ENCODE peak calls at places on chromosome 5, in ten cellular contexts. T, D, Y, E, A, Z, N, S, X and B are unnamed samples.
A peak's percentile ranks its signal among the peaks of the same experiment; 100 is the strongest.

GRCh38 chr5:154631141-154631540 is 124.0 kb upstream of the LARP1 start:
- DNase-seq in T (no peak), D (no peak), Y (no peak), E (no peak), A (no peak), Z (no peak), N (no peak), S (no peak), X (no peak), B (no peak)

GRCh38 chr5:36164461-36164860 is 12.6 kb downstream of the SKP2 start:
- DNase-seq in T (peak; percentile 56), D (no peak), Y (no peak), E (no peak), A (no peak), Z (no peak), N (no peak), S (no peak), X (no peak), B (no peak)

GRCh38 chr5:95668216-95668615 is 14.6 kb downstream of the SPATA9 start:
- DNase-seq in T (no peak), D (no peak), Y (peak; percentile 59), E (no peak), A (no peak), Z (no peak), N (no peak), S (no peak), X (no peak), B (no peak)

GRCh38 chr5:113205323-113205722 is 228.7 kb downstream of the DCP2 start:
- DNase-seq in T (no peak), D (no peak), Y (no peak), E (peak; percentile 50), A (no peak), Z (no peak), N (peak; percentile 63), S (no peak), X (no peak), B (no peak)

GRCh38 chr5:176570044-176570443 is 20.9 kb downstream of the CDHR2 start:
- DNase-seq in T (no peak), D (no peak), Y (no peak), E (no peak), A (no peak), Z (no peak), N (peak; percentile 32), S (no peak), X (no peak), B (no peak)

GRCh38 chr5:133797167-133797566 is 171.3 kb downstream of the C5orf15 start:
- DNase-seq in T (no peak), D (no peak), Y (no peak), E (no peak), A (no peak), Z (no peak), N (no peak), S (no peak), X (no peak), B (no peak)

GRCh38 chr5:665541-665955 is 27.6 kb downstream of the TPPP start:
- DNase-seq in T (no peak), D (no peak), Y (no peak), E (no peak), A (no peak), Z (no peak), N (no peak), S (no peak), X (no peak), B (peak; percentile 96)

GRCh38 chr5:17315710-17316221 is 98.3 kb downstream of the BASP1 start:
- DNase-seq in T (no peak), D (no peak), Y (peak; percentile 87), E (no peak), A (no peak), Z (no peak), N (peak; percentile 66), S (no peak), X (no peak), B (no peak)

GRCh38 chr5:74596930-74597329 is 43.6 kb downstream of the ENC1 start:
- DNase-seq in T (no peak), D (no peak), Y (no peak), E (no peak), A (no peak), Z (no peak), N (no peak), S (no peak), X (no peak), B (peak; percentile 41)

GRCh38 chr5:74595143-74595915 is 45.2 kb downstream of the ENC1 start:
- DNase-seq in T (no peak), D (peak; percentile 22), Y (peak; percentile 19), E (peak; percentile 87), A (no peak), Z (no peak), N (peak; percentile 17), S (no peak), X (no peak), B (no peak)

GRCh38 chr5:74594172-74595040 is 46.1 kb downstream of the ENC1 start:
- DNase-seq in T (no peak), D (no peak), Y (peak; percentile 29), E (no peak), A (no peak), Z (no peak), N (no peak), S (no peak), X (no peak), B (no peak)

GRCh38 chr5:74598731-74599624 is 41.5 kb downstream of the ENC1 start:
- DNase-seq in T (no peak), D (no peak), Y (no peak), E (peak; percentile 29), A (no peak), Z (no peak), N (no peak), S (no peak), X (no peak), B (no peak)
- H3K36me3 ChIP-seq in T (no peaks in the 10 kb centered on the region), D (no peaks in the 10 kb centered on the region), Y (no peaks in the 10 kb centered on the region), E (no peaks in the 10 kb centered on the region), A (no peaks in the 10 kb centered on the region), Z (no peaks in the 10 kb centered on the region), N (no peaks in the 10 kb centered on the region), S (no peaks in the 10 kb centered on the region), X (no peaks in the 10 kb centered on the region), B (no peaks in the 10 kb centered on the region)

GRCh38 chr5:160833806-160834205 is 18.2 kb downstream of the ATP10B start:
- DNase-seq in T (no peak), D (no peak), Y (no peak), E (no peak), A (no peak), Z (no peak), N (peak; percentile 60), S (no peak), X (no peak), B (no peak)

GRCh38 chr5:160837211-160837610 is 14.8 kb downstream of the ATP10B start:
- DNase-seq in T (no peak), D (no peak), Y (no peak), E (no peak), A (no peak), Z (no peak), N (peak; percentile 63), S (no peak), X (no peak), B (no peak)

GRCh38 chr5:160835376-160835775 is 16.6 kb downstream of the ATP10B start:
- DNase-seq in T (no peak), D (no peak), Y (no peak), E (no peak), A (no peak), Z (no peak), N (peak; percentile 7), S (no peak), X (no peak), B (no peak)

GRCh38 chr5:160837749-160838593 is 14.0 kb downstream of the ATP10B start:
- DNase-seq in T (no peak), D (no peak), Y (no peak), E (no peak), A (no peak), Z (no peak), N (peak; percentile 98), S (no peak), X (no peak), B (no peak)

GRCh38 chr5:160835818-160836528 is 16.0 kb downstream of the ATP10B start:
- DNase-seq in T (no peak), D (no peak), Y (no peak), E (no peak), A (no peak), Z (no peak), N (no peak), S (no peak), X (no peak), B (no peak)
- H3K4me3 ChIP-seq in T (no peak overlapping the region), D (no peak overlapping the region), Y (no peak overlapping the region), E (no peak overlapping the region), A (no peak overlapping the region), Z (no peak overlapping the region), N (no peak overlapping the region), S (no peak overlapping the region), X (no peak overlapping the region), B (no peak overlapping the region)

DNA sequence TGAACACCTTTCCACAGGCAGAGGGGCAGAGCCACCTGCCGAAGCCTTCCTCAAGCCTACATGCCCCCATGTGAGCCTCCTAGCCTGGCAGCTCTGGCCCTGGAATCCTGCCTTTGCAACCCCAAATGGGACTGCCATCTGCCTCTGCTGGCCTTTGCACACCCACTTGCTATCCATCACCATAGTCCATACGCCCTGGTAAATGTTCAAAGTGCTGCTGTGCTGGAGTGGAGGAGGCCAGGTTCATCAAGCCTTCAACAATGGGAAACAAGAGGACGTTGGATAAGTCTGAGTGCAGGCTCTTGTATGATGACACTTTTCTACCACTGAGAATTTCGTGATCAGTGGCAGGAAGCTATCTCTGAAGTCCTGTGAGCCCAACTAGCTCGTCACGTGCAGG is 159.8 kb downstream of the MED10 start:
- DNase-seq in T (no peak), D (no peak), Y (no peak), E (no peak), A (peak; percentile 15), Z (no peak), N (no peak), S (no peak), X (no peak), B (no peak)
- H3K27me3 ChIP-seq in T (no peaks in the 10 kb centered on the region), D (no peaks in the 10 kb centered on the region), Y (no peaks in the 10 kb centered on the region), E (no peaks in the 10 kb centered on the region), A (no peaks in the 10 kb centered on the region), Z (no peaks in the 10 kb centered on the region), N (no peaks in the 10 kb centered on the region), S (no peaks in the 10 kb centered on the region), X (no peaks in the 10 kb centered on the region), B (no peaks in the 10 kb centered on the region)

GRCh38 chr5:151072234-151073025 is 8.4 kb downstream of the TNIP1 start:
- DNase-seq in T (no peak), D (no peak), Y (peak; percentile 63), E (no peak), A (no peak), Z (no peak), N (peak; percentile 95), S (no peak), X (no peak), B (no peak)

GRCh38 chr5:151071021-151071420 is 9.8 kb downstream of the TNIP1 start:
- DNase-seq in T (peak; percentile 70), D (no peak), Y (no peak), E (no peak), A (no peak), Z (no peak), N (no peak), S (no peak), X (no peak), B (no peak)

GRCh38 chr5:151068189-151068570 is 12.7 kb downstream of the TNIP1 start:
- DNase-seq in T (no peak), D (no peak), Y (no peak), E (no peak), A (no peak), Z (no peak), N (no peak), S (no peak), X (no peak), B (no peak)

GRCh38 chr5:151068571-151069197 is 12.2 kb downstream of the TNIP1 start:
- DNase-seq in T (peak; percentile 67), D (peak; percentile 73), Y (peak; percentile 41), E (no peak), A (no peak), Z (no peak), N (no peak), S (no peak), X (no peak), B (no peak)

DNA sequence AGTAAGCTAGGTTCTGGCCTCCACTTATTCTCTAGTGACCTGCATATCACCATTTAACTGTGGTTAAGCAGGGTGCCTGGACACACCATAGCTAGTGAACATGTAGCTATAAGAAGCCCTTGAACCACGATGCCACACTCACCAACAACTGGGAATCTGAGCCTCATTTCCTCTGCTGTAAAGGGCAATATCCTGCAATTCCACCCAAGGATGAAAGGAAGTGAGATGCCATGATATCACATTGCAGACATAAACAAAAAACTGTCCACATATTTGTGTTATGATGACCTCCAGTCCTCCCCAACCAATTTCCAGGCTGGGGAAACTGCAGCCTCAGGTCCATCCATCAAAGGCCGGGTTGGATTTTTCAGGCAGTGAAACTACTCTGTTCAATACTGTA is 10.4 kb downstream of the TNIP1 start:
- DNase-seq in T (no peak), D (no peak), Y (peak; percentile 40), E (no peak), A (no peak), Z (no peak), N (no peak), S (no peak), X (no peak), B (no peak)
- H3K36me3 ChIP-seq in T (no peaks in the 10 kb centered on the region), D (no peaks in the 10 kb centered on the region), Y (peaks cover 27% of the 10 kb centered on the region), E (peaks cover 42% of the 10 kb centered on the region), A (peaks cover 51% of the 10 kb centered on the region), Z (peaks cover 45% of the 10 kb centered on the region), N (peaks cover 21% of the 10 kb centered on the region), S (no peaks in the 10 kb centered on the region), X (peaks cover 23% of the 10 kb centered on the region), B (no peaks in the 10 kb centered on the region)